ENCODE peak calls at places on chromosome 19, in nine cellular contexts. One of them, this sample, is unnamed.
A peak's percentile ranks its signal among the peaks of the same experiment; 100 is the strongest.

GRCh38 chr19:18086590-18087138 is at the start of gene IL12RB1:
- DNase-seq in tibial nerve: no peak
- DNase-seq in CD4-positive, CD25-positive, alpha-beta regulatory T cell: peak; percentile 85
- DNase-seq in upper lobe of right lung: no peak
- DNase-seq in psoas muscle: no peak
- DNase-seq in HCT116: no peak
- DNase-seq in lung: no peak
- DNase-seq in fibroblast of lung: no peak
- DNase-seq in CD8-positive, alpha-beta T cell: no peak
- DNase-seq in this sample: no peak

GRCh38 chr19:19280561-19280960 is 7.5 kb upstream of the TM6SF2 start:
- DNase-seq in tibial nerve: no peak
- DNase-seq in CD4-positive, CD25-positive, alpha-beta regulatory T cell: no peak
- DNase-seq in upper lobe of right lung: no peak
- DNase-seq in psoas muscle: no peak
- DNase-seq in HCT116: no peak
- DNase-seq in lung: no peak
- DNase-seq in fibroblast of lung: peak; percentile 21
- DNase-seq in CD8-positive, alpha-beta T cell: no peak
- DNase-seq in this sample: no peak

GRCh38 chr19:6678690-6679109 is 8.7 kb upstream of the TNFSF14 start:
- DNase-seq in tibial nerve: no peak
- DNase-seq in CD4-positive, CD25-positive, alpha-beta regulatory T cell: peak; percentile 32
- DNase-seq in upper lobe of right lung: no peak
- DNase-seq in psoas muscle: no peak
- DNase-seq in HCT116: no peak
- DNase-seq in lung: no peak
- DNase-seq in fibroblast of lung: no peak
- DNase-seq in CD8-positive, alpha-beta T cell: no peak
- DNase-seq in this sample: no peak

GRCh38 chr19:31539386-31539785 is 190.2 kb upstream of the TSHZ3 start:
- DNase-seq in tibial nerve: no peak
- DNase-seq in CD4-positive, CD25-positive, alpha-beta regulatory T cell: no peak
- DNase-seq in upper lobe of right lung: no peak
- DNase-seq in psoas muscle: no peak
- DNase-seq in HCT116: no peak
- DNase-seq in lung: no peak
- DNase-seq in fibroblast of lung: no peak
- DNase-seq in CD8-positive, alpha-beta T cell: no peak
- DNase-seq in this sample: no peak

GRCh38 chr19:55241143-55241934 is 12.8 kb upstream of the TMEM86B start:
- DNase-seq in tibial nerve: no peak
- DNase-seq in CD4-positive, CD25-positive, alpha-beta regulatory T cell: no peak
- DNase-seq in upper lobe of right lung: peak; percentile 58
- DNase-seq in psoas muscle: no peak
- DNase-seq in HCT116: no peak
- DNase-seq in lung: no peak
- DNase-seq in fibroblast of lung: no peak
- DNase-seq in CD8-positive, alpha-beta T cell: no peak
- DNase-seq in this sample: no peak

GRCh38 chr19:2249880-2250764 is 999 bp downstream of the AMH start:
- DNase-seq in tibial nerve: no peak
- DNase-seq in CD4-positive, CD25-positive, alpha-beta regulatory T cell: no peak
- DNase-seq in upper lobe of right lung: no peak
- DNase-seq in psoas muscle: no peak
- DNase-seq in HCT116: no peak
- DNase-seq in lung: no peak
- DNase-seq in fibroblast of lung: no peak
- DNase-seq in CD8-positive, alpha-beta T cell: no peak
- DNase-seq in this sample: no peak

GRCh38 chr19:821976-822773 is 420 bp upstream of the PLPPR3 start:
- DNase-seq in tibial nerve: no peak
- DNase-seq in CD4-positive, CD25-positive, alpha-beta regulatory T cell: no peak
- DNase-seq in upper lobe of right lung: no peak
- DNase-seq in psoas muscle: no peak
- DNase-seq in HCT116: no peak
- DNase-seq in lung: no peak
- DNase-seq in fibroblast of lung: no peak
- DNase-seq in CD8-positive, alpha-beta T cell: no peak
- DNase-seq in this sample: no peak

GRCh38 chr19:23698711-23699520 is 11.9 kb upstream of the ZNF675 start:
- DNase-seq in tibial nerve: no peak
- DNase-seq in CD4-positive, CD25-positive, alpha-beta regulatory T cell: no peak
- DNase-seq in upper lobe of right lung: no peak
- DNase-seq in psoas muscle: no peak
- DNase-seq in HCT116: no peak
- DNase-seq in lung: no peak
- DNase-seq in fibroblast of lung: no peak
- DNase-seq in CD8-positive, alpha-beta T cell: no peak
- DNase-seq in this sample: no peak

GRCh38 chr19:6238643-6239281 is 41.0 kb downstream of the MLLT1 start:
- DNase-seq in tibial nerve: peak; percentile 29
- DNase-seq in CD4-positive, CD25-positive, alpha-beta regulatory T cell: no peak
- DNase-seq in upper lobe of right lung: peak; percentile 70
- DNase-seq in psoas muscle: peak; percentile 88
- DNase-seq in HCT116: no peak
- DNase-seq in lung: no peak
- DNase-seq in fibroblast of lung: peak; percentile 64
- DNase-seq in CD8-positive, alpha-beta T cell: no peak
- DNase-seq in this sample: peak; percentile 70

GRCh38 chr19:15372891-15373301 is 6.7 kb downstream of the AKAP8 start:
- DNase-seq in tibial nerve: no peak
- DNase-seq in CD4-positive, CD25-positive, alpha-beta regulatory T cell: no peak
- DNase-seq in upper lobe of right lung: no peak
- DNase-seq in psoas muscle: peak; percentile 59
- DNase-seq in HCT116: no peak
- DNase-seq in lung: no peak
- DNase-seq in fibroblast of lung: no peak
- DNase-seq in CD8-positive, alpha-beta T cell: no peak
- DNase-seq in this sample: no peak

GRCh38 chr19:604355-604754 is 14.7 kb downstream of the HCN2 start:
- DNase-seq in tibial nerve: no peak
- DNase-seq in CD4-positive, CD25-positive, alpha-beta regulatory T cell: no peak
- DNase-seq in upper lobe of right lung: no peak
- DNase-seq in psoas muscle: no peak
- DNase-seq in HCT116: no peak
- DNase-seq in lung: no peak
- DNase-seq in fibroblast of lung: no peak
- DNase-seq in CD8-positive, alpha-beta T cell: no peak
- DNase-seq in this sample: no peak

GRCh38 chr19:2247433-2248101 is 1.6 kb upstream of the AMH start:
- DNase-seq in tibial nerve: no peak
- DNase-seq in CD4-positive, CD25-positive, alpha-beta regulatory T cell: no peak
- DNase-seq in upper lobe of right lung: no peak
- DNase-seq in psoas muscle: no peak
- DNase-seq in HCT116: no peak
- DNase-seq in lung: no peak
- DNase-seq in fibroblast of lung: no peak
- DNase-seq in CD8-positive, alpha-beta T cell: no peak
- DNase-seq in this sample: no peak

GRCh38 chr19:44661904-44662303 is 9.4 kb upstream of the CEACAM19 start:
- DNase-seq in tibial nerve: no peak
- DNase-seq in CD4-positive, CD25-positive, alpha-beta regulatory T cell: no peak
- DNase-seq in upper lobe of right lung: no peak
- DNase-seq in psoas muscle: no peak
- DNase-seq in HCT116: no peak
- DNase-seq in lung: no peak
- DNase-seq in fibroblast of lung: peak; percentile 34
- DNase-seq in CD8-positive, alpha-beta T cell: no peak
- DNase-seq in this sample: no peak

GRCh38 chr19:1826557-1827521 is 14.8 kb upstream of the ATP8B3 start:
- DNase-seq in tibial nerve: no peak
- DNase-seq in CD4-positive, CD25-positive, alpha-beta regulatory T cell: no peak
- DNase-seq in upper lobe of right lung: no peak
- DNase-seq in psoas muscle: no peak
- DNase-seq in HCT116: no peak
- DNase-seq in lung: no peak
- DNase-seq in fibroblast of lung: no peak
- DNase-seq in CD8-positive, alpha-beta T cell: no peak
- DNase-seq in this sample: no peak

GRCh38 chr19:511101-511841 is 4.0 kb downstream of the TPGS1 start:
- DNase-seq in tibial nerve: no peak
- DNase-seq in CD4-positive, CD25-positive, alpha-beta regulatory T cell: peak; percentile 94
- DNase-seq in upper lobe of right lung: peak; percentile 72
- DNase-seq in psoas muscle: peak; percentile 65
- DNase-seq in HCT116: peak; percentile 83
- DNase-seq in lung: no peak
- DNase-seq in fibroblast of lung: no peak
- DNase-seq in CD8-positive, alpha-beta T cell: peak; percentile 85
- DNase-seq in this sample: no peak

GRCh38 chr19:46890423-46891170 is 29.8 kb downstream of the ARHGAP35 start:
- DNase-seq in tibial nerve: no peak
- DNase-seq in CD4-positive, CD25-positive, alpha-beta regulatory T cell: no peak
- DNase-seq in upper lobe of right lung: no peak
- DNase-seq in psoas muscle: no peak
- DNase-seq in HCT116: no peak
- DNase-seq in lung: no peak
- DNase-seq in fibroblast of lung: peak; percentile 87
- DNase-seq in CD8-positive, alpha-beta T cell: no peak
- DNase-seq in this sample: no peak
- H3K27ac ChIP-seq in tibial nerve: peak overlapping the region; percentile 18
- H3K27ac ChIP-seq in CD4-positive, CD25-positive, alpha-beta regulatory T cell: no peak overlapping the region
- H3K27ac ChIP-seq in upper lobe of right lung: no peak overlapping the region
- H3K27ac ChIP-seq in psoas muscle: no peak overlapping the region
- H3K27ac ChIP-seq in HCT116: peak overlapping the region; percentile 14
- H3K27ac ChIP-seq in lung: no peak overlapping the region
- H3K27ac ChIP-seq in fibroblast of lung: peak overlapping the region; percentile 72
- H3K27ac ChIP-seq in CD8-positive, alpha-beta T cell: no peak overlapping the region
- H3K27ac ChIP-seq in this sample: no peak overlapping the region

DNA sequence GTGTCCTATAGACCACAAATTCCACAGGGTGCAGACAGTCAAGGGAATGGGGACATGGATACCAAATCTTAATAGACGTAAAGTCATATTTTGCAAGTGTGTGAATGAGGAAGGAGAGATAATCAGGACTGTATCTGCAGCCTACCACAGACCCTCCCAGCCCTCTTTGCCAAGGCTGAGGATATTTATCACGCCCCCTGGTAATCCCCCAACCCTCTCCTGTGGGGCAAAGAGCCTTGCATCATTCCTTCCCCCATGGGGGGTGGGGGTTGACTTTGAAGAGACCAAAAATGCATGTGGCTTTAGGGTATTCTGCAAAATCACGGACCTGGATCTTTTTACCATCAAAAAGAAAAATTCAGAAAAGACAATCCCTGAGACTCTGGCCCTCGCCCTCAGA is 39.1 kb upstream of the IGFL1 start:
- DNase-seq in tibial nerve: no peak
- DNase-seq in CD4-positive, CD25-positive, alpha-beta regulatory T cell: no peak
- DNase-seq in upper lobe of right lung: no peak
- DNase-seq in psoas muscle: no peak
- DNase-seq in HCT116: no peak
- DNase-seq in lung: no peak
- DNase-seq in fibroblast of lung: no peak
- DNase-seq in CD8-positive, alpha-beta T cell: no peak
- DNase-seq in this sample: no peak
- H3K27me3 ChIP-seq in tibial nerve: peaks cover 25% of the 10 kb centered on the region
- H3K27me3 ChIP-seq in CD4-positive, CD25-positive, alpha-beta regulatory T cell: peaks cover 6% of the 10 kb centered on the region
- H3K27me3 ChIP-seq in upper lobe of right lung: peaks cover 22% of the 10 kb centered on the region
- H3K27me3 ChIP-seq in psoas muscle: no peaks in the 10 kb centered on the region
- H3K27me3 ChIP-seq in HCT116: peaks cover 43% of the 10 kb centered on the region
- H3K27me3 ChIP-seq in lung: peaks cover 3% of the 10 kb centered on the region
- H3K27me3 ChIP-seq in fibroblast of lung: peaks cover 18% of the 10 kb centered on the region
- H3K27me3 ChIP-seq in CD8-positive, alpha-beta T cell: peaks cover 11% of the 10 kb centered on the region
- H3K27me3 ChIP-seq in this sample: peaks cover 84% of the 10 kb centered on the region

GRCh38 chr19:46723023-46723461 is 6.1 kb upstream of the PRKD2 start:
- DNase-seq in tibial nerve: no peak
- DNase-seq in CD4-positive, CD25-positive, alpha-beta regulatory T cell: no peak
- DNase-seq in upper lobe of right lung: no peak
- DNase-seq in psoas muscle: no peak
- DNase-seq in HCT116: no peak
- DNase-seq in lung: no peak
- DNase-seq in fibroblast of lung: no peak
- DNase-seq in CD8-positive, alpha-beta T cell: no peak
- DNase-seq in this sample: no peak

GRCh38 chr19:46723471-46723870 is 6.6 kb upstream of the PRKD2 start:
- DNase-seq in tibial nerve: no peak
- DNase-seq in CD4-positive, CD25-positive, alpha-beta regulatory T cell: no peak
- DNase-seq in upper lobe of right lung: no peak
- DNase-seq in psoas muscle: no peak
- DNase-seq in HCT116: no peak
- DNase-seq in lung: no peak
- DNase-seq in fibroblast of lung: no peak
- DNase-seq in CD8-positive, alpha-beta T cell: no peak
- DNase-seq in this sample: no peak

GRCh38 chr19:46725859-46726393 is 9.0 kb upstream of the PRKD2 start:
- DNase-seq in tibial nerve: no peak
- DNase-seq in CD4-positive, CD25-positive, alpha-beta regulatory T cell: no peak
- DNase-seq in upper lobe of right lung: no peak
- DNase-seq in psoas muscle: no peak
- DNase-seq in HCT116: no peak
- DNase-seq in lung: no peak
- DNase-seq in fibroblast of lung: no peak
- DNase-seq in CD8-positive, alpha-beta T cell: no peak
- DNase-seq in this sample: no peak

GRCh38 chr19:46725036-46725820 is 8.3 kb upstream of the PRKD2 start:
- DNase-seq in tibial nerve: no peak
- DNase-seq in CD4-positive, CD25-positive, alpha-beta regulatory T cell: no peak
- DNase-seq in upper lobe of right lung: peak; percentile 52
- DNase-seq in psoas muscle: no peak
- DNase-seq in HCT116: no peak
- DNase-seq in lung: no peak
- DNase-seq in fibroblast of lung: no peak
- DNase-seq in CD8-positive, alpha-beta T cell: no peak
- DNase-seq in this sample: no peak

GRCh38 chr19:46724468-46724867 is 7.6 kb upstream of the PRKD2 start:
- DNase-seq in tibial nerve: no peak
- DNase-seq in CD4-positive, CD25-positive, alpha-beta regulatory T cell: no peak
- DNase-seq in upper lobe of right lung: no peak
- DNase-seq in psoas muscle: peak; percentile 47
- DNase-seq in HCT116: no peak
- DNase-seq in lung: no peak
- DNase-seq in fibroblast of lung: no peak
- DNase-seq in CD8-positive, alpha-beta T cell: no peak
- DNase-seq in this sample: no peak
- H3K4me1 ChIP-seq in tibial nerve: peaks cover 30% of the 10 kb centered on the region
- H3K4me1 ChIP-seq in CD4-positive, CD25-positive, alpha-beta regulatory T cell: peaks cover 12% of the 10 kb centered on the region
- H3K4me1 ChIP-seq in upper lobe of right lung: peaks cover 28% of the 10 kb centered on the region
- H3K4me1 ChIP-seq in psoas muscle: no peaks in the 10 kb centered on the region
- H3K4me1 ChIP-seq in HCT116: no peaks in the 10 kb centered on the region
- H3K4me1 ChIP-seq in lung: no peaks in the 10 kb centered on the region
- H3K4me1 ChIP-seq in fibroblast of lung: no peaks in the 10 kb centered on the region
- H3K4me1 ChIP-seq in CD8-positive, alpha-beta T cell: peaks cover 27% of the 10 kb centered on the region
- H3K4me1 ChIP-seq in this sample: peaks cover 37% of the 10 kb centered on the region

DNA sequence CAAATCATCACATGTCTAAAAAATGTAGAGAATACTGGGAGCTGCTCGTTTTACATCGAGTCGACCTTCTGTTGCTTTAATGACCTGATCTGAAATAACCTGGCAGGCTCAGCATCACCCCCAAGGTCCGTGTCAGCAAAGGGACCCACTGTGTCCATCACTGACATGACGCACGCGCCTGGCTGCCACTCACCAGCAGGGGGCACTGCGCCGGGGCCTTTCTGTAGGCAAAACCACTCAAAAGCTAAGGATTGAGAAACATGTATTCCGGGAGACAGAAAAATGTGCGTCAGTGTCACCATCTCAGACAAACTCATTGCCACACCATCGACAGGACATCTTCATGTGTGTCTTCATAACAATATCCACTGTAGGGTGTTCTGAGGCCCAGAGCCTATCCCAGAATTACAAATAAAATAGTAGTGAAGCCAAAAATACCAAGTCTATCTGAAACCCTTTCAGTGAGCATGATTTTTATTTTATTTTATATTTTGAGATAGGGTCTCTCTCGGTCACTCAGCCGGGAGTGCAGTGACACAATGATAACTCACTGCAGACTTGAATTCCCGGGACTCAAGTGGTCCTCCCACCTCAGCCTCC is 130.3 kb upstream of the LSM14A start:
- DNase-seq in tibial nerve: peak; percentile 68
- DNase-seq in CD4-positive, CD25-positive, alpha-beta regulatory T cell: peak; percentile 56
- DNase-seq in upper lobe of right lung: peak; percentile 89
- DNase-seq in psoas muscle: peak; percentile 77
- DNase-seq in HCT116: peak; percentile 46
- DNase-seq in lung: peak; percentile 74
- DNase-seq in fibroblast of lung: peak; percentile 37
- DNase-seq in CD8-positive, alpha-beta T cell: peak; percentile 36
- DNase-seq in this sample: peak; percentile 59
- H3K27ac ChIP-seq in tibial nerve: no peak overlapping the region
- H3K27ac ChIP-seq in CD4-positive, CD25-positive, alpha-beta regulatory T cell: no peak overlapping the region
- H3K27ac ChIP-seq in upper lobe of right lung: no peak overlapping the region
- H3K27ac ChIP-seq in psoas muscle: no peak overlapping the region
- H3K27ac ChIP-seq in HCT116: no peak overlapping the region
- H3K27ac ChIP-seq in lung: no peak overlapping the region
- H3K27ac ChIP-seq in fibroblast of lung: no peak overlapping the region
- H3K27ac ChIP-seq in CD8-positive, alpha-beta T cell: no peak overlapping the region
- H3K27ac ChIP-seq in this sample: no peak overlapping the region